ENCODE peak calls at places on chromosome 2, in six cellular contexts. I is cardiac fibroblast; V is CD4-positive, alpha-beta T cell; Q is amniotic epithelial cell; U is HCEC 1CT; K is GM12891. Y is an unnamed sample.

GRCh38 chr2:171086352-171087290 is 74.1 kb downstream of the TLK1 start:
- DNase-seq in I (peak), V (peak), Q (peak), U (peak), K (no peak), Y (peak)

GRCh38 chr2:110948027-110948687 is 172.6 kb upstream of the BCL2L11 start:
- DNase-seq in I (peak), V (no peak), Q (peak), U (no peak), K (no peak), Y (no peak)

GRCh38 chr2:177883177-177883576 is 189.4 kb downstream of the PDE11A start:
- DNase-seq in I (no peak), V (no peak), Q (no peak), U (no peak), K (no peak), Y (no peak)

GRCh38 chr2:3683748-3684454 is 19.5 kb upstream of the DCDC2C start:
- DNase-seq in I (peak), V (no peak), Q (peak), U (peak), K (no peak), Y (no peak)

GRCh38 chr2:11411768-11412448 is 54.1 kb downstream of the E2F6 start:
- DNase-seq in I (peak), V (no peak), Q (peak), U (peak), K (no peak), Y (peak)

GRCh38 chr2:233448220-233448559 is 93.9 kb downstream of the DGKD start:
- DNase-seq in I (peak), V (peak), Q (no peak), U (no peak), K (no peak), Y (no peak)

GRCh38 chr2:84874381-84875212 is 6.3 kb downstream of the TRABD2A start:
- DNase-seq in I (peak), V (no peak), Q (peak), U (no peak), K (no peak), Y (no peak)

GRCh38 chr2:130963849-130964793 is 127.4 kb downstream of the ARHGEF4 start:
- DNase-seq in I (no peak), V (no peak), Q (peak), U (no peak), K (no peak), Y (peak)

GRCh38 chr2:217954971-217955740 is 47.6 kb downstream of the TNS1 start:
- DNase-seq in I (no peak), V (no peak), Q (no peak), U (no peak), K (no peak), Y (no peak)

GRCh38 chr2:173590278-173590811 is 235.7 kb downstream of the CDCA7 start:
- DNase-seq in I (peak), V (no peak), Q (peak), U (peak), K (no peak), Y (peak)

GRCh38 chr2:80075719-80076118 is 228.8 kb downstream of the LRRTM1 start:
- DNase-seq in I (no peak), V (no peak), Q (no peak), U (no peak), K (no peak), Y (no peak)

GRCh38 chr2:202109737-202110184 is 36.7 kb downstream of the KIAA2012 start:
- DNase-seq in I (peak), V (no peak), Q (peak), U (peak), K (no peak), Y (no peak)

GRCh38 chr2:163367825-163368582 is 367.8 kb downstream of the FIGN start:
- DNase-seq in I (no peak), V (no peak), Q (no peak), U (no peak), K (no peak), Y (no peak)

GRCh38 chr2:214066847-214067246 is 344.0 kb upstream of the VWC2L start:
- DNase-seq in I (no peak), V (no peak), Q (no peak), U (no peak), K (no peak), Y (no peak)

GRCh38 chr2:9235388-9236344 is 29.1 kb downstream of the ASAP2 start:
- DNase-seq in I (peak), V (no peak), Q (peak), U (peak), K (no peak), Y (no peak)

GRCh38 chr2:10169053-10169578 is 46.6 kb downstream of the RRM2 start:
- DNase-seq in I (no peak), V (no peak), Q (no peak), U (no peak), K (no peak), Y (no peak)